ENCODE peak calls at places on chromosome 19, in five cellular contexts. K is astrocyte of the spinal cord, H is NCI-H2029 treated with DMSO at 0.1 percent for 48 hours, G is DMS79 treated with DMSO at 0.1 percent for 48 hours, Z is fibroblast of the aortic adventitia. X is an unnamed sample.

GRCh38 chr19:8806661-8807060 is 25.4 kb downstream of the ZNF558 start:
- DNase-seq in K (no peak), H (no peak), G (no peak), Z (no peak), X (no peak)

GRCh38 chr19:42042455-42043170 is 27.4 kb downstream of the GRIK5 start:
- DNase-seq in K (no peak), H (no peak), G (no peak), Z (no peak), X (no peak)

GRCh38 chr19:45717983-45718650 is 12.6 kb downstream of the FBXO46 start:
- DNase-seq in K (no peak), H (no peak), G (no peak), Z (no peak), X (no peak)

GRCh38 chr19:10230904-10231623 is at the start of gene S1PR2:
- DNase-seq in K (peak), H (peak), G (peak), Z (peak), X (no peak)

GRCh38 chr19:42313096-42313839 is at the start of gene TMEM145:
- DNase-seq in K (no peak), H (no peak), G (peak), Z (peak), X (no peak)

GRCh38 chr19:48627865-48628314 is 8.6 kb downstream of the SPHK2 start:
- DNase-seq in K (no peak), H (no peak), G (no peak), Z (no peak), X (no peak)

GRCh38 chr19:44675516-44675915 is 4.2 kb downstream of the CEACAM19 start:
- DNase-seq in K (no peak), H (no peak), G (no peak), Z (no peak), X (no peak)

GRCh38 chr19:3450796-3451411 is 29.4 kb downstream of the SMIM24 start:
- DNase-seq in K (peak), H (no peak), G (no peak), Z (peak), X (no peak)

GRCh38 chr19:7636691-7637373 is at the start of gene STXBP2:
- DNase-seq in K (no peak), H (peak), G (peak), Z (no peak), X (peak)

GRCh38 chr19:6556480-6556879 is 25.7 kb downstream of the TNFSF9 start:
- DNase-seq in K (no peak), H (no peak), G (no peak), Z (peak), X (no peak)

GRCh38 chr19:17467471-17468301 is 2.6 kb upstream of the SLC27A1 start:
- DNase-seq in K (no peak), H (no peak), G (no peak), Z (no peak), X (no peak)

GRCh38 chr19:55452381-55453325 is 8.8 kb downstream of the ISOC2 start:
- DNase-seq in K (peak), H (peak), G (peak), Z (peak), X (no peak)

GRCh38 chr19:46270521-46271256 is 26.2 kb upstream of the HIF3A start:
- DNase-seq in K (no peak), H (no peak), G (no peak), Z (no peak), X (no peak)

GRCh38 chr19:33683881-33684549 is 62.3 kb downstream of the CHST8 start:
- DNase-seq in K (peak), H (no peak), G (no peak), Z (peak), X (no peak)

GRCh38 chr19:32174386-32175113 is 170.9 kb upstream of the ZNF507 start:
- DNase-seq in K (no peak), H (no peak), G (no peak), Z (no peak), X (no peak)

GRCh38 chr19:45848922-45849321 is 14.0 kb downstream of the SYMPK start:
- DNase-seq in K (no peak), H (no peak), G (no peak), Z (peak), X (no peak)

GRCh38 chr19:40223135-40223822 is 3.2 kb downstream of the CCNP start:
- DNase-seq in K (no peak), H (peak), G (no peak), Z (no peak), X (no peak)

GRCh38 chr19:392375-392970 is 16.5 kb downstream of the C2CD4C start:
- DNase-seq in K (no peak), H (no peak), G (no peak), Z (no peak), X (no peak)

GRCh38 chr19:34232566-34233481 is 21.5 kb upstream of the GARRE1 start:
- DNase-seq in K (peak), H (no peak), G (no peak), Z (peak), X (no peak)

GRCh38 chr19:52735734-52736133 is 890 bp upstream of the ZNF611 start:
- DNase-seq in K (peak), H (peak), G (no peak), Z (peak), X (no peak)

X was measured in activated CD8-positive, alpha-beta memory T cell treated with anti-CD3 and anti-CD28 coated beads for 1 hour.